ENCODE peak calls at places on chromosomes 2 and 18, in seven cellular contexts. Q, Y, F, C, A, N and L are unnamed samples.

GRCh38 chr2:3642521-3643215 is 15.3 kb upstream of the ALLC start:
- DNase-seq in F (no peak), C (no peak), Y (no peak), N (no peak), A (no peak), Q (no peak), L (no peak)

GRCh38 chr2:30686000-30686399 is 121.2 kb downstream of the CAPN13 start:
- DNase-seq in Q (no peak), F (no peak), Y (peak), C (no peak), N (peak), A (no peak), L (peak)

GRCh38 chr2:217609952-217610351 is 392.8 kb downstream of the TNS1 start:
- DNase-seq in N (no peak), F (no peak), Y (no peak), A (no peak), C (no peak), Q (no peak), L (no peak)

GRCh38 chr18:57060814-57061213 is 86.1 kb upstream of the BOD1L2 start:
- DNase-seq in F (no peak), Q (no peak), C (no peak), A (no peak), N (no peak), Y (no peak), L (no peak)

GRCh38 chr2:113886479-113887383 is 3.2 kb upstream of the ACTR3 start:
- DNase-seq in F (peak), N (peak), Q (peak), A (peak), Y (no peak), C (no peak), L (peak)

GRCh38 chr2:15745329-15745728 is 153.7 kb downstream of the DDX1 start:
- DNase-seq in Y (no peak), Q (no peak), F (no peak), A (no peak), C (no peak), N (no peak), L (no peak)

GRCh38 chr2:10935953-10936942 is 24.5 kb downstream of the KCNF1 start:
- DNase-seq in Q (peak), N (peak), C (peak), A (peak), F (peak), Y (no peak), L (no peak)

GRCh38 chr2:171416009-171416926 is 17.5 kb downstream of the METTL8 start:
- DNase-seq in F (peak), A (peak), N (peak), C (peak), Q (peak), Y (peak), L (peak)

GRCh38 chr2:16374671-16375070 is 291.0 kb downstream of the CYRIA start:
- DNase-seq in A (no peak), Q (no peak), Y (no peak), N (no peak), C (no peak), F (no peak), L (no peak)

GRCh38 chr2:231554748-231555545 is 24.7 kb upstream of the NMUR1 start:
- DNase-seq in N (no peak), A (no peak), Y (no peak), C (no peak), F (no peak), Q (peak), L (no peak)

GRCh38 chr2:23593396-23594078 is 208.6 kb downstream of the KLHL29 start:
- DNase-seq in Q (no peak), N (no peak), C (no peak), A (no peak), Y (no peak), F (no peak), L (no peak)

GRCh38 chr18:76064998-76065397 is 430.0 kb downstream of the ZNF516 start:
- DNase-seq in F (no peak), A (peak), Y (no peak), Q (no peak), C (no peak), N (peak), L (no peak)

GRCh38 chr2:201644001-201644400 is 698 bp upstream of the TMEM237 start:
- DNase-seq in Y (no peak), C (no peak), F (peak), Q (peak), N (no peak), A (peak), L (no peak)
- H3K4me3 ChIP-seq in Y (peak), C (no peak), F (peak), Q (peak), N (peak), A (peak), L (no peak)

GRCh38 chr18:2969695-2970094 is 43.2 kb downstream of the LPIN2 start:
- DNase-seq in N (no peak), Y (no peak), Q (no peak), A (no peak), F (no peak), C (no peak), L (no peak)

GRCh38 chr18:2970762-2971659 is 41.9 kb downstream of the LPIN2 start:
- DNase-seq in N (no peak), A (no peak), Y (no peak), Q (peak), F (no peak), C (no peak), L (no peak)

GRCh38 chr18:2968559-2968958 is 44.4 kb downstream of the LPIN2 start:
- DNase-seq in C (no peak), N (no peak), A (no peak), F (no peak), Q (no peak), Y (no peak), L (no peak)

GRCh38 chr18:2971741-2972552 is 41.0 kb downstream of the LPIN2 start:
- DNase-seq in C (no peak), A (no peak), N (no peak), Y (no peak), F (no peak), Q (no peak), L (no peak)

GRCh38 chr18:2970344-2970743 is 42.6 kb downstream of the LPIN2 start:
- DNase-seq in C (no peak), N (no peak), Y (no peak), A (no peak), Q (no peak), F (no peak), L (no peak)
- H3K9ac ChIP-seq in C (no peak), N (no peak), Y (no peak), A (no peak), Q (no peak), F (no peak), L (no peak)

DNA sequence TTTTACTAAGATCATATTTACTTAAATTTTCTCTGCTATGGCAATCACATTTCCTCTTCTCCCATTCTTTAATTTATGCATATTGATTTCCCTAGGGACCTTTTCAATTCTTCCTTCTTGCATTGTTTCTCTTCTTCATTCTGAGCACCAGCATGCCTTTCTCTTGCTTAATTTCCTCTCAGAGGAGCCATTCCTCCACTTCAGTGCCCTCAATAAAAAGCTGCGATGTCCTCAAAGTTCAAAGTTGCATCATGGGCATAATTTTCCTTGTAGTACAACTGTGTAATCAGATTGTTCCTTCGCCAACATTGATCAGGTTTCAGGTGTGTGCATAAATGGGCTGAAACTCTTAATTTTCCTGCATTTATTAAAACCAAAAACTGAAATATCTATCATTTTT is 21.8 kb upstream of the CD226 start:
- DNase-seq in F (no peak), N (no peak), A (no peak), Q (no peak), C (no peak), Y (no peak), L (no peak)
- H3K4me2 ChIP-seq in F (no peak), N (no peak), A (no peak), Q (no peak), C (no peak), Y (no peak), L (no peak)

GRCh38 chr2:157471078-157471477 is 27.2 kb upstream of the CYTIP start:
- DNase-seq in N (no peak), A (no peak), Y (no peak), C (no peak), F (no peak), Q (no peak), L (no peak)
- H3K4me3 ChIP-seq in N (no peak), A (no peak), Y (no peak), C (no peak), F (no peak), Q (no peak), L (no peak)

GRCh38 chr18:48022531-48023330 is 92.3 kb upstream of the SMAD2 start:
- DNase-seq in F (peak), Y (peak), A (peak), C (peak), N (peak), Q (peak), L (peak)
- H3K9ac ChIP-seq in F (peak), Y (no peak), A (no peak), C (no peak), N (no peak), Q (no peak), L (no peak)

DNA sequence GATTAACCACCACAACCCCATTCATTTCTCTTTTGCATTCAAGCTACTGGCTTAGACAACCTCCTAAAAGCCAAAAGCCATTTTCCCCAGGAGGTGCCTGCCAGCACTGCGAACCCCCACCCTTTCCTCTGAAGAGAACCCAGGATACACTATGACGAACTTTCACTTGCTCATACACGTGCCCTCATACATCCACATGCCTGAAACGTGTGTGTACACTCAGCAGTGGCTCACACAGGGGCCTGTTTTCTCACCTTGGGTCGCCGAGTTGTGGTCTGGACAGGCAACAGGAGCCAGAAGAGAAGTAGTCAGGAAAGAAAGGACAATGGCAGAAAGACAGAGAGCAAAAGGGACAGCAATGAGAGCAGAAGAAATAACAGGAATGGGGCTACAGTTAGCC is 7.4 kb downstream of the DCTN1 start:
- DNase-seq in F (no peak), N (no peak), Q (no peak), C (no peak), Y (no peak), A (no peak), L (no peak)
- H3K4me2 ChIP-seq in F (no peak), N (no peak), Q (no peak), C (no peak), Y (no peak), A (no peak), L (no peak)

GRCh38 chr2:159134979-159135378 is 151.5 kb downstream of the WDSUB1 start:
- DNase-seq in N (no peak), Y (no peak), Q (no peak), C (no peak), F (no peak), A (no peak), L (no peak)

GRCh38 chr2:159138642-159139182 is 147.8 kb downstream of the WDSUB1 start:
- DNase-seq in C (no peak), N (no peak), Y (no peak), Q (peak), A (peak), F (peak), L (no peak)

GRCh38 chr2:159137511-159138101 is 148.9 kb downstream of the WDSUB1 start:
- DNase-seq in Y (no peak), Q (no peak), F (no peak), A (no peak), N (no peak), C (no peak), L (no peak)

GRCh38 chr2:159133795-159134194 is 152.7 kb downstream of the WDSUB1 start:
- DNase-seq in C (no peak), Q (peak), N (no peak), A (no peak), F (peak), Y (no peak), L (peak)

DNA sequence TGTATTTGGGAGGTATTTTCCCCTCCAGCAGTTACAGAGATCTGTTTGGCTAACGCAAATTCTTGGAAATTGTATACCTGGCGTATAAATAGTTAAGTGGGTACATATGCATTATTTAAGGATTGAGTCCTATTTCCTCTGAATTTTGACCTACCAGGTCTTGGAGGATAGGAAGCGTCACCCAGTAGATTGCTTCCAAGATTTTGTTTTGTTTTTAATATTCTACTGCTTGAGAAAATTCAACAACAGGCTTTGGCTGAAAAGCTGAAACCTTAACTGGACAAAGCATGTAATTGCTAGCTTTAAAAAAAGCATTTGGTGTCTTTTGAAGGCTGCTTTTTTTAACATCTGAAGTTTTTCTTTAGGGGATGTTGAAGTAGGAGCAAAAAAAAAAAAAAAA is 150.1 kb downstream of the WDSUB1 start:
- DNase-seq in C (no peak), N (no peak), Y (no peak), Q (no peak), A (no peak), F (no peak), L (no peak)
- H3K4me3 ChIP-seq in C (no peak), N (no peak), Y (peak), Q (peak), A (no peak), F (peak), L (no peak)

GRCh38 chr2:112625474-112626114 is 20.1 kb upstream of the SLC20A1 start:
- DNase-seq in A (no peak), Q (no peak), F (no peak), Y (no peak), N (no peak), C (no peak), L (no peak)
- H3K9ac ChIP-seq in A (no peak), Q (no peak), F (peak), Y (peak), N (no peak), C (peak), L (no peak)

GRCh38 chr2:164523726-164524125 is 97.6 kb downstream of the GRB14 start:
- DNase-seq in Q (no peak), Y (no peak), A (no peak), C (no peak), F (no peak), N (no peak), L (no peak)
- H3K4me2 ChIP-seq in Q (no peak), Y (no peak), A (no peak), C (no peak), F (no peak), N (no peak), L (no peak)

GRCh38 chr2:111122631-111123421 is 2.1 kb downstream of the BCL2L11 start:
- DNase-seq in C (no peak), F (peak), A (peak), Y (peak), N (peak), Q (peak), L (peak)
- H3K4me3 ChIP-seq in C (peak), F (peak), A (peak), Y (peak), N (peak), Q (peak), L (peak)